ENCODE peak calls at places on chromosome 7, in seven cellular contexts. S is HT1080; U is esophagus squamous epithelium; F is stimulated activated naive CD8-positive, alpha-beta T cell treated with anti-CD3 and anti-CD28 coated beads, Interleukin-15, amount 100 ng/mL, for 72 hours; Z is AG10803; G is stimulated activated CD8-positive, alpha-beta memory T cell treated with anti-CD3 and anti-CD28 coated beads, Interleukin-15, amount 100 ng/mL, for 24 hours; P is activated CD4-positive, alpha-beta T cell treated with anti-CD3 and anti-CD28 coated beads for 48 hours. H is an unnamed sample.

GRCh38 chr7:147411011-147411614 is 1179.5 kb upstream of the C7orf33 start:
- DNase-seq in G (no peak), F (no peak), P (no peak), Z (peak), S (no peak), U (no peak), H (no peak)

GRCh38 chr7:74324499-74325229 is 35.5 kb downstream of the CLIP2 start:
- DNase-seq in F (no peak), P (no peak), U (no peak), Z (no peak), G (no peak), S (no peak), H (no peak)

GRCh38 chr7:79452495-79453265 is 787 bp downstream of the MAGI2 start:
- DNase-seq in G (no peak), P (no peak), S (peak), Z (peak), U (no peak), F (peak), H (no peak)

GRCh38 chr7:29038463-29038862 is 80.3 kb upstream of the TRIL start:
- DNase-seq in U (no peak), P (no peak), F (no peak), Z (peak), S (peak), G (no peak), H (no peak)

GRCh38 chr7:111074772-111075152 is 16.2 kb upstream of the LRRN3 start:
- DNase-seq in U (no peak), S (no peak), P (no peak), Z (no peak), G (no peak), F (no peak), H (no peak)

GRCh38 chr7:44678096-44678467 is 70.6 kb upstream of the ZMIZ2 start:
- DNase-seq in P (no peak), F (no peak), U (no peak), Z (peak), S (no peak), G (no peak), H (no peak)

GRCh38 chr7:151114151-151115090 is 28.1 kb downstream of the AGAP3 start:
- DNase-seq in G (no peak), Z (no peak), P (no peak), U (no peak), S (no peak), F (no peak), H (peak)

GRCh38 chr7:38796636-38797501 is 112.1 kb downstream of the VPS41 start:
- DNase-seq in S (peak), Z (peak), G (peak), U (no peak), F (peak), P (peak), H (peak)

GRCh38 chr7:108094933-108095710 is 35.0 kb downstream of the LAMB4 start:
- DNase-seq in U (no peak), S (peak), Z (peak), P (no peak), G (no peak), F (no peak), H (peak)

GRCh38 chr7:25953859-25954258 is 198.1 kb upstream of the NFE2L3 start:
- DNase-seq in Z (no peak), F (no peak), U (no peak), G (no peak), S (peak), P (no peak), H (no peak)

GRCh38 chr7:108308913-108309312 is 147.3 kb downstream of the NRCAM start:
- DNase-seq in Z (peak), P (no peak), F (no peak), G (no peak), U (no peak), S (peak), H (no peak)

GRCh38 chr7:27210441-27211083 is 10.7 kb upstream of the HOXA13 start:
- DNase-seq in G (no peak), U (no peak), F (no peak), Z (peak), P (peak), S (peak), H (peak)

H was measured in Calu3.